ENCODE peak calls at places on chromosomes 11 and 22, in eight cellular contexts. S is thoracic aorta, I is fibroblast of lung, C is mucosa of descending colon, N is transverse colon, K is mesendoderm, E is uterus, M is trophoblast cell. U is an unnamed sample. For H3K36me3, the result is how much of the 10 kb centered on the place peaks cover.

GRCh38 chr11:108606495-108607160 is 13.1 kb upstream of the EXPH5 start:
- DNase-seq in S (no peak), E (no peak), N (no peak), K (peak), C (no peak), M (peak), I (no peak), U (no peak)

GRCh38 chr22:36563898-36564297 is 34.9 kb upstream of the EIF3D start:
- DNase-seq in S (no peak), K (no peak), I (no peak), C (no peak), N (no peak), E (no peak), M (no peak), U (no peak)

GRCh38 chr11:47413908-47414684 is 5.7 kb downstream of the SLC39A13 start:
- DNase-seq in K (no peak), C (no peak), I (peak), N (no peak), E (peak), S (no peak), M (no peak), U (no peak)

GRCh38 chr22:25360891-25361645 is 141.6 kb downstream of the CRYBB2 start:
- DNase-seq in K (no peak), N (no peak), S (no peak), C (peak), E (peak), I (no peak), M (no peak), U (no peak)

GRCh38 chr22:39797528-39798147 is 95.9 kb downstream of the ENTHD1 start:
- DNase-seq in S (no peak), M (no peak), E (no peak), N (no peak), I (no peak), K (no peak), C (no peak), U (no peak)

GRCh38 chr22:48931452-48931851 is 896.2 kb downstream of the BRD1 start:
- DNase-seq in N (no peak), S (no peak), C (no peak), I (no peak), M (no peak), K (no peak), E (no peak), U (no peak)

GRCh38 chr11:109039611-109040010 is 374.7 kb downstream of the DDX10 start:
- DNase-seq in M (no peak), N (no peak), C (no peak), S (no peak), K (no peak), E (no peak), I (no peak), U (no peak)

GRCh38 chr22:26681395-26681821 is 24.0 kb downstream of the MIAT start:
- DNase-seq in M (no peak), S (no peak), E (no peak), N (no peak), C (no peak), K (peak), I (peak), U (no peak)

GRCh38 chr11:35216962-35217667 is 78.1 kb downstream of the CD44 start:
- DNase-seq in S (no peak), N (no peak), E (no peak), I (peak), C (no peak), K (no peak), M (peak), U (no peak)

GRCh38 chr11:76670475-76671235 is at the start of gene LRRC32:
- DNase-seq in M (peak), S (no peak), C (peak), N (peak), I (no peak), K (peak), E (peak), U (no peak)

GRCh38 chr22:36369922-36370781 is 17.6 kb downstream of the MYH9 start:
- DNase-seq in C (peak), I (peak), M (peak), S (no peak), N (peak), K (peak), E (no peak), U (no peak)

GRCh38 chr22:19962909-19963806 is 21.5 kb upstream of the TXNRD2 start:
- DNase-seq in K (peak), E (no peak), C (peak), M (peak), S (no peak), I (no peak), N (peak), U (peak)

GRCh38 chr11:76604652-76605241 is 65.8 kb downstream of the LRRC32 start:
- DNase-seq in E (peak), N (peak), C (peak), S (no peak), M (no peak), I (peak), K (no peak), U (no peak)

GRCh38 chr11:65477271-65478029 is 21.4 kb upstream of the MALAT1 start:
- DNase-seq in I (peak), E (peak), K (peak), M (peak), N (peak), C (peak), S (peak), U (no peak)

GRCh38 chr11:61361686-61362541 is at the start of the genes CYB561A3 and TMEM138:
- DNase-seq in I (peak), N (peak), S (peak), E (peak), C (peak), M (peak), K (peak), U (peak)

GRCh38 chr11:67437082-67437821 is at the start of gene PTPRCAP:
- DNase-seq in M (no peak), K (peak), I (no peak), N (peak), C (peak), S (no peak), E (no peak), U (no peak)

GRCh38 chr22:23970201-23970641 is 3.5 kb downstream of the DDTL start:
- DNase-seq in M (no peak), K (no peak), E (no peak), S (no peak), I (no peak), N (no peak), C (no peak), U (no peak)

GRCh38 chr11:28289444-28289843 is 181.3 kb downstream of the METTL15 start:
- DNase-seq in E (no peak), K (peak), M (no peak), I (no peak), C (no peak), N (no peak), S (no peak), U (no peak)

GRCh38 chr22:29394931-29395581 is 6.7 kb upstream of the AP1B1 start:
- DNase-seq in E (peak), S (no peak), M (peak), I (peak), N (peak), C (no peak), K (peak), U (no peak)

GRCh38 chr11:58525037-58525614 is 17.2 kb upstream of the OR5B21 start:
- DNase-seq in I (peak), M (peak), K (peak), C (no peak), S (no peak), E (no peak), N (no peak), U (no peak)

GRCh38 chr22:29202231-29203192 is 3.2 kb upstream of the EMID1 start:
- DNase-seq in I (peak), K (peak), M (no peak), E (peak), S (no peak), C (peak), N (peak), U (no peak)

GRCh38 chr22:39297490-39298193 is 21.8 kb downstream of the RPL3 start:
- DNase-seq in S (no peak), K (peak), I (no peak), E (no peak), C (no peak), M (peak), N (peak), U (no peak)

GRCh38 chr11:80028998-80029397 is 588.2 kb upstream of the TENM4 start:
- DNase-seq in S (no peak), M (no peak), K (peak), I (no peak), N (no peak), C (no peak), E (no peak), U (no peak)

GRCh38 chr11:125167292-125167953 is 2.9 kb downstream of the PKNOX2 start:
- DNase-seq in C (no peak), E (peak), I (peak), M (no peak), N (no peak), S (no peak), K (peak), U (no peak)

GRCh38 chr11:2578934-2579280 is 120.9 kb downstream of the KCNQ1OT1 start:
- DNase-seq in K (no peak), E (no peak), C (no peak), M (no peak), N (peak), I (no peak), S (no peak), U (no peak)

GRCh38 chr22:21731503-21731902 is 4.1 kb downstream of the YPEL1 start:
- DNase-seq in N (no peak), M (no peak), I (no peak), E (no peak), K (no peak), S (no peak), C (no peak), U (no peak)

GRCh38 chr22:21736084-21736642 is 569 bp upstream of the YPEL1 start:
- DNase-seq in M (no peak), K (no peak), N (no peak), E (no peak), S (no peak), I (no peak), C (no peak), U (no peak)

GRCh38 chr22:21735198-21736083 is at the start of gene YPEL1:
- DNase-seq in N (peak), K (peak), M (peak), E (peak), C (peak), I (peak), S (peak), U (no peak)

GRCh38 chr22:21736948-21737347 is 1.4 kb upstream of the YPEL1 start:
- DNase-seq in C (no peak), K (no peak), S (no peak), M (no peak), I (no peak), N (no peak), E (no peak), U (no peak)

DNA sequence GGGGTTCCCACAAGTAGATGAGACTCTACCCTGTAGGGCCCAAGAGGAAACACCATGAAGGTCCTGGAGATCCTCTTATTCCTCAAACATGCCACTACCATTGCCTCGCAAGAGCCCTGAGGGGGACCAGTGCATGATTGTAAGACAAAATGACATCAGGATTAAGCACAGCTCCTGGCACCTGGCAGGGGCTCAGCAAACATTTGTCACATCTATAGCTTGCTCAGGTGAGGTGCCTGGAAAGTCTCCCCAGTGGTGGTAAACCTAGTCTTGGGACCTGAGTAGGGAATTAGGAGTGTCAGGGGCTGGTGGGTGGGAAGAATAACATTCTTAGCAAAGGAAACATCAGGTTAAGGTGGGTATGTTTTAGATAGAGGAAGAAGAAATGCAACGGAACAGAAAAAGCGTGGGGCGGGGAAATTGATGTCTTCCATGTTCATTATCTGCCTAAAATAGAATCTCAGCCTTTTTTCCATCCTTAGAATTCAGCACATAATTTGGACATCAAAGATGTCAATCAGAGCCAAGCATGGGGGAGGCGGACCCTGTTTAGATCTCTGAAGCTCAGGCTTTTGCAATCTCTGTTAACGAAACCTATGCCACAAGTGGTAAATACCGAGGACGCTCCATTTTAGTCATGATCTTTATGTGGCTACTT is 925 bp downstream of the YPEL1 start:
- DNase-seq in N (no peak), K (peak), M (peak), I (no peak), C (no peak), S (no peak), E (no peak), U (no peak)
- H3K4me3 ChIP-seq in N (peak), K (peak), M (no peak), I (peak), C (no peak), S (peak), E (peak), U (peak)

GRCh38 chr22:42841444-42841843 is 15.6 kb downstream of the ARFGAP3 start:
- DNase-seq in C (no peak), M (peak), K (no peak), I (no peak), S (no peak), E (no peak), N (no peak), U (no peak)
- H3K36me3 ChIP-seq in C (under half), M (under half), K (under half), I (under half), S (under half), E (under half), N (under half), U (under half)

GRCh38 chr11:6606471-6607189 is 3.1 kb downstream of the ILK start:
- DNase-seq in E (peak), I (peak), C (peak), K (peak), S (peak), M (peak), N (peak), U (peak)
- H3K4me3 ChIP-seq in E (peak), I (peak), C (no peak), K (no peak), S (peak), M (no peak), N (peak), U (no peak)

GRCh38 chr11:118641463-118642019 is 34.1 kb downstream of the PHLDB1 start:
- DNase-seq in S (no peak), I (no peak), C (peak), K (no peak), E (no peak), N (peak), M (no peak), U (no peak)
- H3K36me3 ChIP-seq in S (half or more), I (half or more), C (under half), K (under half), E (under half), N (under half), M (half or more), U (under half)

GRCh38 chr11:19774329-19774728 is 61.7 kb downstream of the NAV2 start:
- DNase-seq in E (no peak), M (no peak), K (no peak), I (no peak), S (no peak), C (no peak), N (no peak), U (no peak)
- H3K4me3 ChIP-seq in E (no peak), M (no peak), K (no peak), I (no peak), S (no peak), C (no peak), N (no peak), U (no peak)

U was measured in keratinocyte.